ENCODE peak calls at places on chromosomes 4 and X, in seven cellular contexts. One of them, this sample, is unnamed.

GRCh38 chr4:4327652-4328121 is 37.6 kb downstream of the ZBTB49 start:
- DNase-seq in cardiac fibroblast: peak; percentile 73
- DNase-seq in stimulated activated CD8-positive, alpha-beta memory T cell treated with anti-CD3 and anti-CD28 coated beads, Interleukin-12 subunit alpha, Interleukin-12 subunit beta, amount 100 ng/mL, for 1 hour: no peak
- DNase-seq in HCEC 1CT: no peak
- DNase-seq in GM18507: no peak
- DNase-seq in AG09319: no peak
- DNase-seq in fibroblast of lung: no peak
- DNase-seq in this sample: no peak

GRCh38 chrX:87900320-87900908 is 382.8 kb downstream of the KLHL4 start:
- DNase-seq in cardiac fibroblast: no peak
- DNase-seq in stimulated activated CD8-positive, alpha-beta memory T cell treated with anti-CD3 and anti-CD28 coated beads, Interleukin-12 subunit alpha, Interleukin-12 subunit beta, amount 100 ng/mL, for 1 hour: no peak
- DNase-seq in HCEC 1CT: no peak
- DNase-seq in GM18507: no peak
- DNase-seq in AG09319: no peak
- DNase-seq in fibroblast of lung: no peak
- DNase-seq in this sample: no peak

GRCh38 chr4:57190651-57191481 is 80.7 kb upstream of the IGFBP7 start:
- DNase-seq in cardiac fibroblast: peak; percentile 28
- DNase-seq in stimulated activated CD8-positive, alpha-beta memory T cell treated with anti-CD3 and anti-CD28 coated beads, Interleukin-12 subunit alpha, Interleukin-12 subunit beta, amount 100 ng/mL, for 1 hour: no peak
- DNase-seq in HCEC 1CT: peak; percentile 9
- DNase-seq in GM18507: peak; percentile 1
- DNase-seq in AG09319: no peak
- DNase-seq in fibroblast of lung: peak; percentile 35
- DNase-seq in this sample: no peak

GRCh38 chr4:40264995-40265909 is 68.4 kb downstream of the RHOH start:
- DNase-seq in cardiac fibroblast: peak; percentile 60
- DNase-seq in stimulated activated CD8-positive, alpha-beta memory T cell treated with anti-CD3 and anti-CD28 coated beads, Interleukin-12 subunit alpha, Interleukin-12 subunit beta, amount 100 ng/mL, for 1 hour: no peak
- DNase-seq in HCEC 1CT: no peak
- DNase-seq in GM18507: no peak
- DNase-seq in AG09319: no peak
- DNase-seq in fibroblast of lung: peak; percentile 66
- DNase-seq in this sample: no peak

GRCh38 chr4:147891476-147892115 is 159.7 kb downstream of the ARHGAP10 start:
- DNase-seq in cardiac fibroblast: no peak
- DNase-seq in stimulated activated CD8-positive, alpha-beta memory T cell treated with anti-CD3 and anti-CD28 coated beads, Interleukin-12 subunit alpha, Interleukin-12 subunit beta, amount 100 ng/mL, for 1 hour: no peak
- DNase-seq in HCEC 1CT: no peak
- DNase-seq in GM18507: no peak
- DNase-seq in AG09319: no peak
- DNase-seq in fibroblast of lung: no peak
- DNase-seq in this sample: no peak

GRCh38 chrX:140229187-140229586 is 263.9 kb upstream of the CXorf66 start:
- DNase-seq in cardiac fibroblast: no peak
- DNase-seq in stimulated activated CD8-positive, alpha-beta memory T cell treated with anti-CD3 and anti-CD28 coated beads, Interleukin-12 subunit alpha, Interleukin-12 subunit beta, amount 100 ng/mL, for 1 hour: no peak
- DNase-seq in HCEC 1CT: no peak
- DNase-seq in GM18507: no peak
- DNase-seq in AG09319: no peak
- DNase-seq in fibroblast of lung: peak; percentile 42
- DNase-seq in this sample: no peak

GRCh38 chr4:77021614-77022089 is 54.1 kb downstream of the CCNI start:
- DNase-seq in cardiac fibroblast: peak; percentile 96
- DNase-seq in stimulated activated CD8-positive, alpha-beta memory T cell treated with anti-CD3 and anti-CD28 coated beads, Interleukin-12 subunit alpha, Interleukin-12 subunit beta, amount 100 ng/mL, for 1 hour: no peak
- DNase-seq in HCEC 1CT: no peak
- DNase-seq in GM18507: no peak
- DNase-seq in AG09319: peak; percentile 70
- DNase-seq in fibroblast of lung: peak; percentile 95
- DNase-seq in this sample: no peak

GRCh38 chr4:71255966-71256365 is 82.9 kb upstream of the SLC4A4 start:
- DNase-seq in cardiac fibroblast: no peak
- DNase-seq in stimulated activated CD8-positive, alpha-beta memory T cell treated with anti-CD3 and anti-CD28 coated beads, Interleukin-12 subunit alpha, Interleukin-12 subunit beta, amount 100 ng/mL, for 1 hour: no peak
- DNase-seq in HCEC 1CT: no peak
- DNase-seq in GM18507: no peak
- DNase-seq in AG09319: no peak
- DNase-seq in fibroblast of lung: no peak
- DNase-seq in this sample: no peak

GRCh38 chrX:147803948-147804347 is 107.8 kb upstream of the FMR1 start:
- DNase-seq in cardiac fibroblast: no peak
- DNase-seq in stimulated activated CD8-positive, alpha-beta memory T cell treated with anti-CD3 and anti-CD28 coated beads, Interleukin-12 subunit alpha, Interleukin-12 subunit beta, amount 100 ng/mL, for 1 hour: no peak
- DNase-seq in HCEC 1CT: no peak
- DNase-seq in GM18507: no peak
- DNase-seq in AG09319: no peak
- DNase-seq in fibroblast of lung: no peak
- DNase-seq in this sample: no peak

GRCh38 chrX:103688949-103689348 is 2.5 kb upstream of the MORF4L2 start:
- DNase-seq in cardiac fibroblast: peak; percentile 63
- DNase-seq in stimulated activated CD8-positive, alpha-beta memory T cell treated with anti-CD3 and anti-CD28 coated beads, Interleukin-12 subunit alpha, Interleukin-12 subunit beta, amount 100 ng/mL, for 1 hour: no peak
- DNase-seq in HCEC 1CT: peak; percentile 43
- DNase-seq in GM18507: no peak
- DNase-seq in AG09319: no peak
- DNase-seq in fibroblast of lung: peak; percentile 24
- DNase-seq in this sample: no peak

GRCh38 chrX:134294548-134294947 is 57.6 kb downstream of the CCDC160 start:
- DNase-seq in cardiac fibroblast: peak; percentile 0
- DNase-seq in stimulated activated CD8-positive, alpha-beta memory T cell treated with anti-CD3 and anti-CD28 coated beads, Interleukin-12 subunit alpha, Interleukin-12 subunit beta, amount 100 ng/mL, for 1 hour: no peak
- DNase-seq in HCEC 1CT: peak; percentile 1
- DNase-seq in GM18507: no peak
- DNase-seq in AG09319: no peak
- DNase-seq in fibroblast of lung: no peak
- DNase-seq in this sample: no peak

GRCh38 chrX:17552251-17552650 is 177.3 kb downstream of the NHS start:
- DNase-seq in cardiac fibroblast: peak; percentile 48
- DNase-seq in stimulated activated CD8-positive, alpha-beta memory T cell treated with anti-CD3 and anti-CD28 coated beads, Interleukin-12 subunit alpha, Interleukin-12 subunit beta, amount 100 ng/mL, for 1 hour: no peak
- DNase-seq in HCEC 1CT: peak; percentile 38
- DNase-seq in GM18507: no peak
- DNase-seq in AG09319: no peak
- DNase-seq in fibroblast of lung: peak; percentile 78
- DNase-seq in this sample: no peak

This sample was measured in activated CD4-positive, CD25-positive, alpha-beta regulatory T cell treated with anti-CD3 and anti-CD28 coated beads, Interleukin-2, amount 50 U/mL, for 16 hours.